ENCODE peak calls at places on chromosomes 16 and 17, in five cellular contexts. F is memory B cell, C is anterior cingulate cortex, D is left lobe of liver, E is HT1080. Z is an unnamed sample.

GRCh38 chr17:76479515-76480048 is 12.2 kb downstream of the AANAT start:
- DNase-seq in C (no peak), F (no peak), D (no peak), E (no peak), Z (no peak)

GRCh38 chr17:64357191-64357981 is 33.3 kb downstream of the PECAM1 start:
- DNase-seq in D (no peak), E (peak; percentile 98), C (peak; percentile 12), F (no peak), Z (peak; percentile 92)

GRCh38 chr17:78723001-78723796 is 58.9 kb downstream of the CYTH1 start:
- DNase-seq in E (no peak), C (peak; percentile 89), F (no peak), D (no peak), Z (no peak)

GRCh38 chr17:46009681-46010596 is 10.9 kb downstream of the STH start:
- DNase-seq in D (no peak), E (peak; percentile 80), C (no peak), F (no peak), Z (peak; percentile 66)

GRCh38 chr17:57587201-57587870 is 157.8 kb downstream of the CCDC182 start:
- DNase-seq in F (no peak), E (no peak), D (no peak), C (no peak), Z (no peak)

GRCh38 chr17:75872434-75873351 is 5.7 kb downstream of the TRIM47 start:
- DNase-seq in E (peak; percentile 88), C (no peak), F (no peak), D (no peak), Z (peak; percentile 94)

GRCh38 chr17:16406742-16407674 is 8.4 kb upstream of the TRPV2 start:
- DNase-seq in E (no peak), C (no peak), D (no peak), F (no peak), Z (no peak)

GRCh38 chr16:66050991-66051390 is 315.5 kb upstream of the CDH5 start:
- DNase-seq in F (no peak), E (no peak), D (no peak), C (no peak), Z (no peak)

GRCh38 chr17:69245617-69246016 is 17.0 kb upstream of the ABCA10 start:
- DNase-seq in E (no peak), F (no peak), D (no peak), C (no peak), Z (no peak)